ENCODE peak calls at places on chromosomes 7 and 10, in seven cellular contexts. L is smooth muscle cell of the brain vasculature; Y is activated naive CD4-positive, alpha-beta T cell; U is HFF-Myc; M is ELR; A is H7; P is SK-N-DZ. W is an unnamed sample.

GRCh38 chr7:74002474-74003017 is 25.4 kb upstream of the ELN start:
- DNase-seq in L (no peak), Y (no peak), U (peak), M (peak), A (no peak), P (no peak), W (no peak)

GRCh38 chr10:3684891-3685290 is 100.1 kb downstream of the KLF6 start:
- DNase-seq in L (no peak), Y (no peak), U (no peak), M (no peak), A (no peak), P (no peak), W (no peak)

GRCh38 chr7:44512736-44513135 is 22.3 kb upstream of the NUDCD3 start:
- DNase-seq in L (no peak), Y (no peak), U (no peak), M (no peak), A (no peak), P (no peak), W (no peak)

GRCh38 chr10:24448351-24449009 is 239.5 kb downstream of the KIAA1217 start:
- DNase-seq in L (no peak), Y (no peak), U (no peak), M (peak), A (no peak), P (no peak), W (no peak)

GRCh38 chr7:108973075-108973474 is 403.4 kb downstream of the DNAJB9 start:
- DNase-seq in L (no peak), Y (no peak), U (no peak), M (peak), A (no peak), P (peak), W (no peak)

GRCh38 chr7:135193615-135194081 is 17.7 kb downstream of the WDR91 start:
- DNase-seq in L (peak), Y (no peak), U (peak), M (peak), A (no peak), P (no peak), W (no peak)

GRCh38 chr7:2807846-2808772 is 36.0 kb downstream of the GNA12 start:
- DNase-seq in L (no peak), Y (no peak), U (no peak), M (peak), A (peak), P (peak), W (no peak)

GRCh38 chr7:1979591-1980560 is 252.9 kb downstream of the MAD1L1 start:
- DNase-seq in L (no peak), Y (no peak), U (no peak), M (no peak), A (peak), P (no peak), W (peak)